ENCODE peak calls at places on chromosomes 7 and 10, in seven cellular contexts. V, B, I, L, K, Q and R are unnamed samples.

GRCh38 chr7:113321201-113321600 is 202.8 kb upstream of the SMIM30 start:
- DNase-seq in Q (no peak), K (no peak), I (no peak), V (no peak), B (no peak), L (no peak), R (no peak)

GRCh38 chr7:132836746-132837145 is 245.1 kb downstream of the CHCHD3 start:
- DNase-seq in B (no peak), V (no peak), L (no peak), I (no peak), K (no peak), Q (no peak), R (no peak)

GRCh38 chr7:142612264-142612881 is 136.9 kb upstream of the PRSS1 start:
- DNase-seq in K (no peak), V (no peak), L (no peak), B (no peak), Q (no peak), I (no peak), R (peak)

GRCh38 chr10:96833220-96834001 is 1.3 kb downstream of the LCOR start:
- DNase-seq in V (no peak), B (peak), Q (peak), K (no peak), L (no peak), I (no peak), R (peak)

GRCh38 chr10:43386981-43387677 is 15.7 kb downstream of the FXYD4 start:
- DNase-seq in L (no peak), K (no peak), V (no peak), Q (no peak), I (no peak), B (no peak), R (no peak)

GRCh38 chr10:4546500-4546899 is 279.5 kb upstream of the AKR1E2 start:
- DNase-seq in B (no peak), L (peak), V (peak), K (no peak), I (peak), Q (no peak), R (no peak)

GRCh38 chr10:95280637-95281036 is 10.2 kb downstream of the PDLIM1 start:
- DNase-seq in B (no peak), V (no peak), Q (no peak), I (no peak), K (no peak), L (no peak), R (no peak)

GRCh38 chr7:134288265-134288664 is 28.5 kb downstream of the SLC35B4 start:
- DNase-seq in I (no peak), V (no peak), Q (no peak), B (no peak), L (no peak), K (no peak), R (no peak)

GRCh38 chr10:59322131-59322530 is 40.2 kb downstream of the FAM13C start:
- DNase-seq in V (no peak), I (no peak), L (no peak), Q (no peak), B (no peak), K (no peak), R (no peak)

GRCh38 chr10:71608863-71609768 is 110.5 kb downstream of the C10orf105 start:
- DNase-seq in I (peak), K (no peak), L (no peak), Q (peak), B (peak), V (peak), R (peak)

GRCh38 chr7:81036871-81037270 is 118.0 kb upstream of the SEMA3C start:
- DNase-seq in L (no peak), I (no peak), V (no peak), Q (no peak), K (no peak), B (no peak), R (no peak)

GRCh38 chr10:130232361-130233360 is 96.5 kb downstream of the GLRX3 start:
- DNase-seq in Q (no peak), K (no peak), L (no peak), B (peak), V (no peak), I (no peak), R (no peak)

GRCh38 chr10:113165643-113166042 is 215.6 kb downstream of the TCF7L2 start:
- DNase-seq in B (no peak), I (no peak), K (no peak), V (no peak), L (no peak), Q (no peak), R (no peak)

GRCh38 chr10:77264107-77264506 is 373.5 kb downstream of the KCNMA1 start:
- DNase-seq in L (no peak), Q (no peak), I (no peak), K (no peak), V (no peak), B (no peak), R (no peak)

GRCh38 chr10:132619927-132620326 is 82.3 kb downstream of the INPP5A start:
- DNase-seq in B (no peak), I (no peak), K (no peak), L (no peak), V (no peak), Q (no peak), R (no peak)

GRCh38 chr7:46163245-46163644 is 242.2 kb upstream of the IGFBP3 start:
- DNase-seq in B (no peak), L (no peak), Q (no peak), I (no peak), K (no peak), V (no peak), R (no peak)

GRCh38 chr7:15015545-15016314 is 113.2 kb upstream of the DGKB start:
- DNase-seq in I (no peak), K (peak), V (peak), L (peak), Q (no peak), B (peak), R (peak)

GRCh38 chr10:123930340-123931001 is 38.9 kb upstream of the CPXM2 start:
- DNase-seq in L (no peak), B (peak), V (no peak), K (peak), I (no peak), Q (no peak), R (no peak)

GRCh38 chr7:111763221-111763791 is 201.0 kb upstream of the IMMP2L start:
- DNase-seq in Q (no peak), B (no peak), I (no peak), L (peak), K (no peak), V (peak), R (peak)

GRCh38 chr10:89645742-89646172 is 715 bp upstream of the PANK1 start:
- DNase-seq in V (no peak), I (no peak), Q (no peak), L (no peak), K (no peak), B (no peak), R (no peak)

GRCh38 chr10:30829921-30830671 is 200.5 kb upstream of the LYZL2 start:
- DNase-seq in Q (no peak), I (no peak), B (no peak), L (no peak), V (no peak), K (no peak), R (no peak)

GRCh38 chr10:91907914-91908357 is 1.4 kb downstream of the FGFBP3 start:
- DNase-seq in V (no peak), Q (no peak), B (no peak), L (no peak), I (no peak), K (no peak), R (no peak)

GRCh38 chr7:130292682-130293257 is at the start of gene CPA4:
- DNase-seq in L (peak), V (no peak), B (no peak), K (peak), I (no peak), Q (no peak), R (no peak)

GRCh38 chr7:29614229-29614628 is 50.6 kb downstream of the PRR15 start:
- DNase-seq in Q (no peak), L (no peak), V (no peak), I (no peak), K (no peak), B (no peak), R (no peak)

GRCh38 chr10:103475437-103475836 is 3.6 kb downstream of the CALHM3 start:
- DNase-seq in Q (no peak), V (no peak), I (no peak), L (no peak), B (no peak), K (no peak), R (no peak)

GRCh38 chr10:131689954-131690669 is 210.7 kb upstream of the PPP2R2D start:
- DNase-seq in Q (no peak), L (no peak), K (no peak), B (no peak), I (no peak), V (no peak), R (no peak)

GRCh38 chr7:78041409-78041808 is 242.8 kb downstream of the PHTF2 start:
- DNase-seq in I (no peak), K (no peak), Q (no peak), B (no peak), V (no peak), L (no peak), R (no peak)

GRCh38 chr7:41977165-41977651 is 259.8 kb downstream of the GLI3 start:
- DNase-seq in L (no peak), K (no peak), B (no peak), V (peak), I (no peak), Q (no peak), R (peak)

GRCh38 chr10:80498833-80499671 is 38.6 kb upstream of the SH2D4B start:
- DNase-seq in K (peak), V (no peak), L (peak), Q (peak), I (peak), B (peak), R (peak)

GRCh38 chr7:149752646-149753045 is 20.7 kb downstream of the ZNF467 start:
- DNase-seq in L (no peak), K (no peak), B (no peak), I (no peak), V (no peak), Q (no peak), R (no peak)

GRCh38 chr7:100022621-100023020 is 7.2 kb downstream of the ZKSCAN1 start:
- DNase-seq in L (no peak), I (no peak), Q (no peak), K (no peak), B (peak), V (no peak), R (no peak)

GRCh38 chr10:101781655-101781983 is 1.6 kb downstream of the NPM3 start:
- DNase-seq in B (peak), L (no peak), Q (no peak), V (no peak), K (no peak), I (no peak), R (no peak)

GRCh38 chr10:131972474-131973071 is 9.2 kb downstream of the BNIP3 start:
- DNase-seq in L (no peak), K (no peak), B (no peak), V (no peak), I (peak), Q (peak), R (peak)